ENCODE peak calls at places on chromosomes 2 and 18, in four cellular contexts. One of them, this sample, is unnamed.

GRCh38 chr2:195308163-195308562 is 348.9 kb upstream of the SLC39A10 start:
- DNase-seq in epithelial cell of esophagus: no peak
- DNase-seq in H9: no peak
- DNase-seq in progenitor cell of endocrine pancreas: no peak
- DNase-seq in this sample: no peak

GRCh38 chr18:79385749-79386341 is 9.9 kb upstream of the NFATC1 start:
- DNase-seq in epithelial cell of esophagus: no peak
- DNase-seq in H9: peak; percentile 25
- DNase-seq in progenitor cell of endocrine pancreas: no peak
- DNase-seq in this sample: no peak

GRCh38 chr18:13538630-13539029 is 187.7 kb downstream of the FAM210A start:
- DNase-seq in epithelial cell of esophagus: no peak
- DNase-seq in H9: no peak
- DNase-seq in progenitor cell of endocrine pancreas: no peak
- DNase-seq in this sample: no peak

GRCh38 chr18:63440219-63440618 is 17.9 kb upstream of the VPS4B start:
- DNase-seq in epithelial cell of esophagus: peak; percentile 55
- DNase-seq in H9: no peak
- DNase-seq in progenitor cell of endocrine pancreas: no peak
- DNase-seq in this sample: no peak

GRCh38 chr2:152716805-152717241 is 438 bp downstream of the PRPF40A start:
- DNase-seq in epithelial cell of esophagus: peak; percentile 52
- DNase-seq in H9: no peak
- DNase-seq in progenitor cell of endocrine pancreas: no peak
- DNase-seq in this sample: no peak

GRCh38 chr18:61531182-61531581 is 198.0 kb downstream of the CDH20 start:
- DNase-seq in epithelial cell of esophagus: no peak
- DNase-seq in H9: no peak
- DNase-seq in progenitor cell of endocrine pancreas: no peak
- DNase-seq in this sample: no peak

GRCh38 chr2:232329716-232330067 is 48.9 kb upstream of the ALPP start:
- DNase-seq in epithelial cell of esophagus: no peak
- DNase-seq in H9: peak; percentile 22
- DNase-seq in progenitor cell of endocrine pancreas: no peak
- DNase-seq in this sample: no peak

GRCh38 chr2:42328148-42328833 is 32.7 kb downstream of the COX7A2L start:
- DNase-seq in epithelial cell of esophagus: peak; percentile 48
- DNase-seq in H9: no peak
- DNase-seq in progenitor cell of endocrine pancreas: no peak
- DNase-seq in this sample: no peak

GRCh38 chr2:97691166-97691565 is 21.7 kb downstream of the C2orf92 start:
- DNase-seq in epithelial cell of esophagus: no peak
- DNase-seq in H9: peak; percentile 82
- DNase-seq in progenitor cell of endocrine pancreas: no peak
- DNase-seq in this sample: no peak

GRCh38 chr2:134411828-134412638 is 158.2 kb downstream of the MGAT5 start:
- DNase-seq in epithelial cell of esophagus: peak; percentile 77
- DNase-seq in H9: peak; percentile 78
- DNase-seq in progenitor cell of endocrine pancreas: peak; percentile 59
- DNase-seq in this sample: peak; percentile 55

GRCh38 chr2:127448526-127448925 is 30.3 kb downstream of the PROC start:
- DNase-seq in epithelial cell of esophagus: no peak
- DNase-seq in H9: no peak
- DNase-seq in progenitor cell of endocrine pancreas: no peak
- DNase-seq in this sample: no peak

GRCh38 chr2:38666578-38666926 is 638 bp downstream of the GALM start:
- DNase-seq in epithelial cell of esophagus: no peak
- DNase-seq in H9: no peak
- DNase-seq in progenitor cell of endocrine pancreas: no peak
- DNase-seq in this sample: no peak

GRCh38 chr18:39039828-39040227 is 1474.2 kb upstream of the CELF4 start:
- DNase-seq in epithelial cell of esophagus: no peak
- DNase-seq in H9: no peak
- DNase-seq in progenitor cell of endocrine pancreas: no peak
- DNase-seq in this sample: no peak

GRCh38 chr2:128268611-128269357 is 49.9 kb downstream of the HS6ST1 start:
- DNase-seq in epithelial cell of esophagus: no peak
- DNase-seq in H9: peak; percentile 18
- DNase-seq in progenitor cell of endocrine pancreas: no peak
- DNase-seq in this sample: no peak

GRCh38 chr2:96116424-96116878 is at the start of gene ADRA2B:
- DNase-seq in epithelial cell of esophagus: peak; percentile 85
- DNase-seq in H9: peak; percentile 90
- DNase-seq in progenitor cell of endocrine pancreas: peak; percentile 65
- DNase-seq in this sample: no peak

GRCh38 chr2:241517297-241517696 is 8.9 kb upstream of the STK25 start:
- DNase-seq in epithelial cell of esophagus: no peak
- DNase-seq in H9: no peak
- DNase-seq in progenitor cell of endocrine pancreas: no peak
- DNase-seq in this sample: no peak

GRCh38 chr2:101619191-101619591 is 78.3 kb upstream of the MAP4K4 start:
- DNase-seq in epithelial cell of esophagus: no peak
- DNase-seq in H9: no peak
- DNase-seq in progenitor cell of endocrine pancreas: no peak
- DNase-seq in this sample: no peak

GRCh38 chr18:25672490-25672889 is 320.5 kb upstream of the ZNF521 start:
- DNase-seq in epithelial cell of esophagus: no peak
- DNase-seq in H9: peak; percentile 82
- DNase-seq in progenitor cell of endocrine pancreas: no peak
- DNase-seq in this sample: no peak

GRCh38 chr2:171447675-171448074 is 13.6 kb downstream of the DCAF17 start:
- DNase-seq in epithelial cell of esophagus: no peak
- DNase-seq in H9: no peak
- DNase-seq in progenitor cell of endocrine pancreas: no peak
- DNase-seq in this sample: no peak
- TF ChIP-seq CTCF in epithelial cell of esophagus: peak; percentile 15
- TF ChIP-seq CTCF in H9: peak; percentile 45
- TF ChIP-seq CTCF in progenitor cell of endocrine pancreas: no peak
- TF ChIP-seq CTCF in this sample: no peak

DNA sequence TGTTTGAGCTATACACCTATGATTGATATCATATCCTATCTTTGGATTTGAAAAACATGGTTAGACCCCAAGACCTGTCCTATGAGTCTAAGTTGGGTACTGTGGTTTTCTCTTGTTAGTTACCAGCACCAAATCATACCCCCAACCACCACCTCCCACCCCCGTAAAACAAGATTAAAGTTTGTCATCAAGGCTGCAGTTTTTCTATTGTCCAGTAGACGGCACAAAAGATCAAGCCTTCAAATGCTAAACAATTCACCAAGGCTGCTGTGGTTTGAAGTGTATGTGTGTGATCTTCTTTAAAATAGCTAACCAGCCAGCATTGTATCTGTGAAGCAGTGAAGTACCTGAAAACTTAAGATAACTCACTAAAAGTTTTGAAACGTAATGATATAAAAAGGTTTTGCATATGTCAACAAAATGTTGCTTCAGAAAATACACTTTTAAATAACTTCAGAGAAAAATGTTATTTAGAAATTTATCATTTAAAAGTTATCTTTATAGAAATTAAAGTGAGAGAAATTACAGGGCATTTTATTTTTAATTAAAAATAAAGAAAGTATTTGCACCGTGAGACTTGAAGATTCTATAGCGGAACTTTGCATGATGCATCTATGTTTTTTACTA is 5.8 kb upstream of the MEIS1 start:
- DNase-seq in epithelial cell of esophagus: peak; percentile 70
- DNase-seq in H9: no peak
- DNase-seq in progenitor cell of endocrine pancreas: no peak
- DNase-seq in this sample: no peak
- TF ChIP-seq CTCF in epithelial cell of esophagus: peak; percentile 98
- TF ChIP-seq CTCF in H9: peak; percentile 83
- TF ChIP-seq CTCF in progenitor cell of endocrine pancreas: peak; percentile 84
- TF ChIP-seq CTCF in this sample: peak; percentile 29

DNA sequence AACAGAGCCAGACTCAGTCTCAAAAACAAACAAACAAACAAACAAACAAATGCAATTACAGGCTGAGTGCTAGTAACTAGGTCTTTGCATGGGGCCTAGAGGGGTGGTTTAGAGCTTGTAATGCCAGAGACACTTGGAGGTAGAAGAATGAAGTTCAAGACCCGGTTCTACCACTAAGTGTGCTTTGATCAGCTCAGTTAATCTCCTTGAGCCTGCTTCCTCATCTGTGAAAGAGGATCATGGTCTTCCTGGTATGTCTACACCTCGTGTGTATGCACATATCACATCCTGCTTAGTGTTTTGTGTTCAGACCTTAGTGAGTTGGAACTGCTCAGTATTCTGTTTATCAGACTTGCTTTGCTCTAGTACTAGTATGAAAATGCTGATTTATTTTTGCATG is 4.8 kb upstream of the ATP6V1C2 start:
- DNase-seq in epithelial cell of esophagus: peak; percentile 32
- DNase-seq in H9: no peak
- DNase-seq in progenitor cell of endocrine pancreas: no peak
- DNase-seq in this sample: no peak
- TF ChIP-seq CTCF in epithelial cell of esophagus: no peak
- TF ChIP-seq CTCF in H9: no peak
- TF ChIP-seq CTCF in progenitor cell of endocrine pancreas: no peak
- TF ChIP-seq CTCF in this sample: no peak

GRCh38 chr2:109260886-109261700 is 132.1 kb downstream of the SH3RF3 start:
- DNase-seq in epithelial cell of esophagus: peak; percentile 25
- DNase-seq in H9: peak; percentile 58
- DNase-seq in progenitor cell of endocrine pancreas: no peak
- DNase-seq in this sample: no peak
- TF ChIP-seq CTCF in epithelial cell of esophagus: peak; percentile 23
- TF ChIP-seq CTCF in H9: peak; percentile 61
- TF ChIP-seq CTCF in progenitor cell of endocrine pancreas: peak; percentile 30
- TF ChIP-seq CTCF in this sample: no peak